ENCODE peak calls at places on chromosomes 4 and X, in six cellular contexts. One of them, this sample, is unnamed.

GRCh38 chr4:183507928-183508327 is 3.1 kb downstream of the ING2 start:
- DNase-seq in dorsolateral prefrontal cortex: no peak
- DNase-seq in CD4-positive, alpha-beta T cell: no peak
- DNase-seq in fibroblast of mammary gland: no peak
- DNase-seq in testis: no peak
- DNase-seq in tibial artery: no peak
- DNase-seq in this sample: no peak

GRCh38 chr4:122920473-122920872 is 1.9 kb downstream of the NUDT6 start:
- DNase-seq in fibroblast of mammary gland: no peak
- DNase-seq in CD4-positive, alpha-beta T cell: no peak
- DNase-seq in dorsolateral prefrontal cortex: no peak
- DNase-seq in tibial artery: no peak
- DNase-seq in testis: no peak
- DNase-seq in this sample: no peak

GRCh38 chrX:39050427-39050826 is 249.2 kb downstream of the MID1IP1 start:
- DNase-seq in fibroblast of mammary gland: no peak
- DNase-seq in CD4-positive, alpha-beta T cell: no peak
- DNase-seq in dorsolateral prefrontal cortex: no peak
- DNase-seq in tibial artery: no peak
- DNase-seq in testis: no peak
- DNase-seq in this sample: no peak

GRCh38 chrX:114675365-114675764 is 91.5 kb downstream of the HTR2C start:
- DNase-seq in fibroblast of mammary gland: peak
- DNase-seq in CD4-positive, alpha-beta T cell: no peak
- DNase-seq in tibial artery: no peak
- DNase-seq in dorsolateral prefrontal cortex: no peak
- DNase-seq in testis: no peak
- DNase-seq in this sample: no peak

GRCh38 chr4:47674173-47674572 is 163.7 kb downstream of the CORIN start:
- DNase-seq in testis: no peak
- DNase-seq in CD4-positive, alpha-beta T cell: no peak
- DNase-seq in fibroblast of mammary gland: no peak
- DNase-seq in tibial artery: no peak
- DNase-seq in dorsolateral prefrontal cortex: no peak
- DNase-seq in this sample: no peak

GRCh38 chrX:51931761-51932160 is 38.3 kb downstream of the MAGED1 start:
- DNase-seq in testis: peak
- DNase-seq in tibial artery: no peak
- DNase-seq in CD4-positive, alpha-beta T cell: no peak
- DNase-seq in dorsolateral prefrontal cortex: no peak
- DNase-seq in fibroblast of mammary gland: peak
- DNase-seq in this sample: no peak

GRCh38 chr4:78560296-78560963 is 8.9 kb downstream of the ANXA3 start:
- DNase-seq in CD4-positive, alpha-beta T cell: no peak
- DNase-seq in fibroblast of mammary gland: peak
- DNase-seq in dorsolateral prefrontal cortex: no peak
- DNase-seq in testis: no peak
- DNase-seq in tibial artery: no peak
- DNase-seq in this sample: no peak

GRCh38 chr4:52743444-52744019 is 7.7 kb downstream of the ERVMER34-1 start:
- DNase-seq in fibroblast of mammary gland: no peak
- DNase-seq in tibial artery: no peak
- DNase-seq in testis: no peak
- DNase-seq in CD4-positive, alpha-beta T cell: no peak
- DNase-seq in dorsolateral prefrontal cortex: no peak
- DNase-seq in this sample: no peak

GRCh38 chrX:145532176-145532780 is 285.0 kb downstream of the SPANXN1 start:
- DNase-seq in CD4-positive, alpha-beta T cell: no peak
- DNase-seq in dorsolateral prefrontal cortex: no peak
- DNase-seq in testis: no peak
- DNase-seq in tibial artery: no peak
- DNase-seq in fibroblast of mammary gland: no peak
- DNase-seq in this sample: no peak
- TF ChIP-seq CTCF in CD4-positive, alpha-beta T cell: no peak
- TF ChIP-seq CTCF in dorsolateral prefrontal cortex: no peak
- TF ChIP-seq CTCF in testis: no peak
- TF ChIP-seq CTCF in tibial artery: no peak
- TF ChIP-seq CTCF in fibroblast of mammary gland: no peak
- TF ChIP-seq CTCF in this sample: no peak

GRCh38 chrX:6024204-6024603 is 204.5 kb downstream of the NLGN4X start:
- DNase-seq in testis: no peak
- DNase-seq in fibroblast of mammary gland: peak
- DNase-seq in dorsolateral prefrontal cortex: no peak
- DNase-seq in CD4-positive, alpha-beta T cell: no peak
- DNase-seq in tibial artery: no peak
- DNase-seq in this sample: no peak
- TF ChIP-seq CTCF in testis: no peak
- TF ChIP-seq CTCF in fibroblast of mammary gland: no peak
- TF ChIP-seq CTCF in dorsolateral prefrontal cortex: no peak
- TF ChIP-seq CTCF in CD4-positive, alpha-beta T cell: no peak
- TF ChIP-seq CTCF in tibial artery: no peak
- TF ChIP-seq CTCF in this sample: no peak

DNA sequence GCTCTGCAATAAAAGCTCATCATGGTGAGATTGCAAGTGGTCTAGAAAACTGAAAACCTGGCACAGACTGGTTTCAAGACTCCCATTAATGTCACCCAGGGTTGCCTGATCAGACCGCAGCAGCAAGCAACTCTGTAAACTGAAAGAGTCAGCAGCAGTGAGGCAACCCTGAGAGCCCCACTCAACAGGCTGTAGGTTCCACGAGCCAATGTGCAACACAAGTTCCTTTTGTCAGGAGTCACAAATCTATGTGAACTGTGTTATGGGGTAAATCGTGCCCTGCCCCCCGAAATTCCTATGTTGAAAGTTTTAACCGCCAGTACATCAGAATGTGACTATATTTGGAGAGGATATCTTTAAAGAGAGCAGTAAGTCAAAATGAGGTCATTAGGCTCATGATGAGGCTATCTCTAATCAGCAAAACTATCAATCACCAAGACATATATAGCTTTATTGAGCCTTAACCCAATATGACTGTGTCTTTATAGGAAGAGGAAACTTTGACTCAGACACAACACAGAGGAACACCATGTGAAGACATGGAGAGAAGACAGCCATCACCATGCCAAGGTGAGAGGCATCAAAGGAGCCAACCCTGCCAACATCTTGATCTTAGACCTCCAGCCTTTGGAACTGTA is 94.0 kb downstream of the FBXO8 start:
- DNase-seq in testis: no peak
- DNase-seq in CD4-positive, alpha-beta T cell: no peak
- DNase-seq in tibial artery: no peak
- DNase-seq in dorsolateral prefrontal cortex: no peak
- DNase-seq in fibroblast of mammary gland: peak
- DNase-seq in this sample: no peak
- TF ChIP-seq CTCF in testis: no peak
- TF ChIP-seq CTCF in CD4-positive, alpha-beta T cell: no peak
- TF ChIP-seq CTCF in tibial artery: no peak
- TF ChIP-seq CTCF in dorsolateral prefrontal cortex: no peak
- TF ChIP-seq CTCF in fibroblast of mammary gland: no peak
- TF ChIP-seq CTCF in this sample: no peak

DNA sequence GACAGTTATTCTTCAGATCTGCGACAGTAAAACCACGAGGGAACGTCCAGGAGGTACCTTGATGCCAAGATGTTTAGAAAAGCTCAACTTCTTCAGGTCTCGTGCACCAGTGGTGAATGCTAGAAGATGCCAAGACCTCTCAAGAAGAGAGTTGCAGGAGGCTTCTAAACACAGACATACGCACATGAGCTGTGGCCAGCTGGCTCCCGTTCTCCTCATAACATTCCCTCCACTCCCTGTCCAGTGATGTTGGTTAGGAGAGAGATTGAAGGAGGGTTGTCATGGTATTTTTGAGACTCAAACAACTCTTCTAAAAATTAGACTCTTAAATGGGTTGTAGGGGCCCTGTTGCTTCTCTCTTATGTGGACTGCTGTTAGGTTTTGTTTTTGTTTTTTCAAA is 184.3 kb downstream of the QDPR start:
- DNase-seq in CD4-positive, alpha-beta T cell: no peak
- DNase-seq in fibroblast of mammary gland: no peak
- DNase-seq in dorsolateral prefrontal cortex: no peak
- DNase-seq in testis: no peak
- DNase-seq in tibial artery: no peak
- DNase-seq in this sample: no peak
- TF ChIP-seq CTCF in CD4-positive, alpha-beta T cell: no peak
- TF ChIP-seq CTCF in fibroblast of mammary gland: no peak
- TF ChIP-seq CTCF in dorsolateral prefrontal cortex: no peak
- TF ChIP-seq CTCF in testis: no peak
- TF ChIP-seq CTCF in tibial artery: no peak
- TF ChIP-seq CTCF in this sample: no peak

GRCh38 chr4:162497564-162498167 is 333.9 kb upstream of the FSTL5 start:
- DNase-seq in fibroblast of mammary gland: peak
- DNase-seq in testis: no peak
- DNase-seq in tibial artery: no peak
- DNase-seq in CD4-positive, alpha-beta T cell: no peak
- DNase-seq in dorsolateral prefrontal cortex: no peak
- DNase-seq in this sample: no peak
- TF ChIP-seq CTCF in fibroblast of mammary gland: peak
- TF ChIP-seq CTCF in testis: peak
- TF ChIP-seq CTCF in tibial artery: peak
- TF ChIP-seq CTCF in CD4-positive, alpha-beta T cell: peak
- TF ChIP-seq CTCF in dorsolateral prefrontal cortex: peak
- TF ChIP-seq CTCF in this sample: peak

GRCh38 chr4:10173039-10173753 is 56.6 kb upstream of the WDR1 start:
- DNase-seq in testis: no peak
- DNase-seq in fibroblast of mammary gland: peak
- DNase-seq in tibial artery: no peak
- DNase-seq in dorsolateral prefrontal cortex: no peak
- DNase-seq in CD4-positive, alpha-beta T cell: no peak
- DNase-seq in this sample: no peak
- TF ChIP-seq CTCF in testis: no peak
- TF ChIP-seq CTCF in fibroblast of mammary gland: no peak
- TF ChIP-seq CTCF in tibial artery: no peak
- TF ChIP-seq CTCF in dorsolateral prefrontal cortex: no peak
- TF ChIP-seq CTCF in CD4-positive, alpha-beta T cell: no peak
- TF ChIP-seq CTCF in this sample: no peak